ENCODE peak calls at places on chromosomes 13 and 19, in seven cellular contexts. Q is GM23248, J is hepatocyte, X is PC-3, K is neural progenitor cell, N is HCT116, V is MM.1S. O is an unnamed sample.
A peak's percentile ranks its signal among the peaks of the same experiment; 100 is the strongest.

GRCh38 chr13:23767806-23768205 is 121.4 kb downstream of the MIPEP start:
- DNase-seq in K (no peak), X (no peak), N (no peak), V (no peak), J (no peak), Q (no peak), O (no peak)

GRCh38 chr13:25489238-25489637 is 117.5 kb downstream of the ATP8A2 start:
- DNase-seq in N (no peak), X (no peak), J (no peak), K (peak; percentile 14), Q (peak; percentile 4), V (no peak), O (peak; percentile 28)

GRCh38 chr13:67077132-67077531 is 153.0 kb downstream of the PCDH9 start:
- DNase-seq in X (no peak), N (no peak), V (no peak), Q (no peak), J (no peak), K (no peak), O (no peak)

GRCh38 chr13:23020246-23020843 is 160.4 kb upstream of the SGCG start:
- DNase-seq in X (peak; percentile 66), V (peak; percentile 30), J (peak; percentile 64), N (peak; percentile 61), K (peak; percentile 76), Q (peak; percentile 55), O (peak; percentile 71)

GRCh38 chr19:30682576-30683536 is 310.7 kb downstream of the ZNF536 start:
- DNase-seq in V (peak; percentile 30), J (peak; percentile 87), X (peak; percentile 70), Q (peak; percentile 94), N (peak; percentile 12), K (peak; percentile 80), O (peak; percentile 82)

GRCh38 chr19:13953021-13953531 is 767 bp downstream of the DCAF15 start:
- DNase-seq in V (no peak), Q (peak; percentile 87), N (no peak), J (peak; percentile 59), X (peak; percentile 46), K (peak; percentile 63), O (peak; percentile 46)

GRCh38 chr19:4531562-4532165 is 3.4 kb downstream of the PLIN5 start:
- DNase-seq in K (no peak), J (no peak), N (no peak), X (no peak), Q (no peak), V (no peak), O (no peak)

GRCh38 chr19:13748169-13748884 is 16.0 kb upstream of the MRI1 start:
- DNase-seq in N (no peak), K (peak; percentile 31), X (peak; percentile 25), J (peak; percentile 52), Q (peak; percentile 85), V (peak; percentile 14), O (peak; percentile 43)

GRCh38 chr13:114004416-114005205 is 30.7 kb upstream of the C13orf46 start:
- DNase-seq in X (no peak), J (peak; percentile 77), K (no peak), N (no peak), Q (no peak), V (no peak), O (no peak)

GRCh38 chr19:54369082-54369691 is 4.5 kb upstream of the LAIR1 start:
- DNase-seq in K (no peak), N (no peak), Q (no peak), X (no peak), J (no peak), V (no peak), O (no peak)

GRCh38 chr19:12000152-12000981 is 35.1 kb downstream of the ZNF433 start:
- DNase-seq in N (no peak), Q (peak; percentile 56), X (no peak), K (no peak), J (no peak), V (no peak), O (no peak)

GRCh38 chr13:74221752-74222151 is 87.5 kb upstream of the KLF12 start:
- DNase-seq in X (no peak), K (no peak), V (no peak), J (peak; percentile 18), N (no peak), Q (no peak), O (no peak)

GRCh38 chr13:91017669-91018053 is 329.8 kb upstream of the MIR17HG start:
- DNase-seq in Q (no peak), X (peak; percentile 61), N (peak; percentile 31), J (peak; percentile 18), V (no peak), K (no peak), O (peak; percentile 37)

GRCh38 chr13:85512421-85512820 is 286.8 kb downstream of the SLITRK6 start:
- DNase-seq in K (no peak), X (peak; percentile 51), Q (no peak), N (no peak), J (no peak), V (no peak), O (no peak)

DNA sequence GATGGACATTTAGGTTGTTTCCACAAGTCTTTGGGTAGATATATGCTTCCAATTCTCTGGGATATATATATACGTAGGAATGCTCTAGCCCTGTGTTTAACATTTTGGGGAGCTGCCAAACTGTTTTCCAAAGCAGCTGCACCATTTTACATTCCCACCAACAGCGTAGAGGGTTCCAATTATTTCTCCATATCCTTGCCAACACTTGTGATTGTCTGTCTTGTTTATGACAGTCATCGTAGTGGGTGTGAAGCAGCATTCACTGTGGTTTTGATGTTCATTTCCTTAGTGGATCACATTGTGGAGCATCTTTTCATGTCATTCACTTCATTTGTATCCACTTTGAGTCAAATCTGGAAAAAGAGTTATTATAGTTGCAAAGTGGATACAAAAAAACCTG is 4.7 kb upstream of the CBLC start:
- DNase-seq in Q (no peak), J (no peak), V (no peak), X (no peak), K (no peak), N (no peak), O (no peak)
- TF ChIP-seq EZH2phosphoT487 in Q (no peak), J (no peak), V (no peak), X (no peak), K (no peak), N (no peak), O (no peak)

GRCh38 chr19:48510421-48511268 is 990 bp downstream of the LMTK3 start:
- DNase-seq in V (peak; percentile 45), X (peak; percentile 57), Q (peak; percentile 73), N (no peak), K (peak; percentile 87), J (peak; percentile 78), O (peak; percentile 92)
- TF ChIP-seq EZH2 in V (no peak), X (no peak), Q (peak; percentile 60), N (no peak), K (no peak), J (no peak), O (no peak)

DNA sequence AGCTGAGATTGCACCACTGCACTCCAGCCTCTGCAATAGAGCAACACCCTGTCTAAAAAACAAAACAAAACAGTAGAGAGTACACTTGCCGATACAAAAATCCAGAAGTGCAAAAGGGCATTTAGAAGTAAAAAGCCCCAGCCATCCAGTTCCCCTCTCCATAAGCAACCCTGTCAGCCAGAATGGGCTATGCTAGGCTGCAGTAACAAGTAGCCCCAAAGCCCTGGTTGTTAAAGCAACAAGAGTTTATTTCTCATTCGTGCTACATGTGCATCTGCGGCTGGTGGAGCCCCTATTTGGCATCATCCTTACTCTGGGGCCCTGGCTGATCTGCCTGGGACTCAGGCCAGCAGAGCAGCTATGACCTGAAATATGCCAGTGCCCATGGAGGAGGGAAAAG is 16.9 kb upstream of the UBE2S start:
- DNase-seq in J (no peak), N (no peak), K (no peak), X (no peak), Q (no peak), V (no peak), O (no peak)
- TF ChIP-seq EZH2phosphoT487 in J (no peak), N (no peak), K (no peak), X (no peak), Q (no peak), V (no peak), O (no peak)

GRCh38 chr13:38686635-38687245 is at the start of gene FREM2:
- DNase-seq in V (peak; percentile 68), Q (peak; percentile 33), X (peak; percentile 15), K (peak; percentile 97), N (no peak), J (peak; percentile 88), O (peak; percentile 98)
- TF ChIP-seq EZH2 in V (no peak), Q (peak; percentile 63), X (no peak), K (no peak), N (no peak), J (no peak), O (no peak)

GRCh38 chr13:96792736-96793444 is 201.4 kb downstream of the OXGR1 start:
- DNase-seq in Q (no peak), V (no peak), N (no peak), K (no peak), J (no peak), X (no peak), O (no peak)

GRCh38 chr13:96792188-96792587 is 202.1 kb downstream of the OXGR1 start:
- DNase-seq in X (no peak), N (no peak), J (no peak), K (no peak), V (no peak), Q (no peak), O (peak; percentile 44)

GRCh38 chr13:96796234-96796633 is 198.0 kb downstream of the OXGR1 start:
- DNase-seq in K (no peak), V (no peak), X (peak; percentile 6), N (no peak), J (no peak), Q (peak; percentile 5), O (no peak)
- TF ChIP-seq EZH2phosphoT487 in K (no peak), V (no peak), X (no peak), N (no peak), J (no peak), Q (no peak), O (no peak)

O was measured in GM23338.